ENCODE peak calls at places on chromosomes 7 and 10, in nine cellular contexts. Y is brain pericyte, V is GOT3, C is hepatic stellate cell, T is mesenteric fat pad, M is NCI-H2081, J is T-helper 2 cell, D is glutamatergic neuron, O is GM12864. F is an unnamed sample.

GRCh38 chr7:149690688-149691446 is 82.5 kb downstream of the ZNF467 start:
- DNase-seq in C (peak), T (no peak), D (peak), J (no peak), M (no peak), V (peak), Y (peak), O (no peak), F (peak)

GRCh38 chr7:135704074-135704473 is 23.9 kb downstream of the SLC13A4 start:
- DNase-seq in Y (no peak), T (no peak), V (no peak), O (no peak), J (no peak), D (peak), M (no peak), C (no peak), F (no peak)

GRCh38 chr7:80767655-80768054 is 129.2 kb downstream of the CD36 start:
- DNase-seq in M (no peak), T (no peak), O (no peak), V (no peak), C (no peak), Y (no peak), J (no peak), D (no peak), F (no peak)

GRCh38 chr7:74653686-74654181 is 3.8 kb upstream of the GTF2I start:
- DNase-seq in D (no peak), Y (no peak), V (no peak), C (no peak), J (no peak), O (no peak), M (no peak), T (no peak), F (no peak)

GRCh38 chr10:97796651-97797050 is 24.9 kb upstream of the SFRP5 start:
- DNase-seq in D (no peak), M (no peak), T (no peak), C (no peak), O (no peak), V (no peak), Y (no peak), J (no peak), F (no peak)

GRCh38 chr7:117489911-117490310 is 10.1 kb downstream of the CFTR start:
- DNase-seq in O (no peak), D (no peak), J (no peak), V (no peak), M (no peak), C (no peak), T (no peak), Y (no peak), F (no peak)

GRCh38 chr10:83037653-83038052 is 1101.7 kb upstream of the GHITM start:
- DNase-seq in V (no peak), D (no peak), M (no peak), J (no peak), T (no peak), O (no peak), C (no peak), Y (no peak), F (no peak)

GRCh38 chr10:1365540-1366082 is 309.4 kb downstream of the WDR37 start:
- DNase-seq in O (no peak), V (no peak), D (no peak), M (no peak), T (no peak), C (no peak), J (no peak), Y (no peak), F (no peak)

GRCh38 chr7:44654255-44654791 is 47.9 kb downstream of the OGDH start:
- DNase-seq in T (no peak), M (no peak), C (no peak), O (no peak), Y (no peak), J (no peak), V (no peak), D (no peak), F (no peak)

GRCh38 chr7:46680147-46680546 is 759.1 kb upstream of the IGFBP3 start:
- DNase-seq in T (no peak), J (no peak), M (no peak), V (no peak), Y (no peak), O (peak), C (no peak), D (no peak), F (no peak)

GRCh38 chr10:95756061-95756751 is at the start of gene ENTPD1:
- DNase-seq in V (no peak), Y (no peak), J (no peak), C (peak), M (no peak), T (no peak), D (no peak), O (no peak), F (no peak)

GRCh38 chr10:51251110-51251509 is 176.8 kb downstream of the PRKG1 start:
- DNase-seq in D (no peak), Y (no peak), O (no peak), V (no peak), J (no peak), C (no peak), T (no peak), M (no peak), F (no peak)

GRCh38 chr7:20304366-20304765 is 26.3 kb upstream of the ITGB8 start:
- DNase-seq in J (no peak), M (peak), D (no peak), Y (no peak), T (no peak), C (no peak), O (no peak), V (no peak), F (no peak)

GRCh38 chr7:111903797-111904196 is 302.4 kb downstream of the DOCK4 start:
- DNase-seq in V (no peak), Y (no peak), O (no peak), C (no peak), D (no peak), J (no peak), M (no peak), T (no peak), F (no peak)

GRCh38 chr10:103781329-103782061 is 73.9 kb downstream of the SH3PXD2A start:
- DNase-seq in C (peak), Y (no peak), O (no peak), V (no peak), J (no peak), D (no peak), M (no peak), T (no peak), F (no peak)

GRCh38 chr10:115772606-115773005 is 500.4 kb downstream of the GFRA1 start:
- DNase-seq in J (no peak), C (peak), Y (no peak), T (no peak), D (no peak), O (no peak), V (no peak), M (no peak), F (no peak)

GRCh38 chr7:43694399-43694748 is 34.9 kb downstream of the COA1 start:
- DNase-seq in M (no peak), J (no peak), O (no peak), Y (peak), C (peak), V (no peak), D (no peak), T (no peak), F (no peak)

GRCh38 chr10:12934777-12935176 is 66.7 kb downstream of the CCDC3 start:
- DNase-seq in J (no peak), D (no peak), V (no peak), M (no peak), C (no peak), Y (no peak), O (no peak), T (no peak), F (no peak)

GRCh38 chr7:86904949-86905834 is 154.3 kb downstream of the ELAPOR2 start:
- DNase-seq in Y (no peak), O (no peak), T (no peak), J (no peak), D (no peak), V (no peak), M (peak), C (peak), F (peak)

GRCh38 chr10:59346321-59346720 is 16.0 kb downstream of the FAM13C start:
- DNase-seq in O (no peak), D (no peak), M (no peak), V (no peak), Y (no peak), J (no peak), C (no peak), T (no peak), F (no peak)

GRCh38 chr7:127047521-127047920 is 205.2 kb downstream of the GRM8 start:
- DNase-seq in T (no peak), M (no peak), V (no peak), C (no peak), Y (no peak), O (no peak), J (no peak), D (no peak), F (no peak)

GRCh38 chr7:17021205-17021604 is 139.4 kb upstream of the AGR3 start:
- DNase-seq in M (no peak), Y (no peak), T (no peak), D (no peak), V (no peak), O (no peak), J (no peak), C (no peak), F (no peak)

GRCh38 chr10:115657161-115657850 is 564.1 kb downstream of the ATRNL1 start:
- DNase-seq in J (no peak), V (no peak), Y (no peak), M (no peak), T (no peak), C (no peak), D (no peak), O (no peak), F (peak)

GRCh38 chr7:120735791-120736190 is 122.2 kb downstream of the TSPAN12 start:
- DNase-seq in T (no peak), C (no peak), J (no peak), V (no peak), Y (no peak), D (no peak), M (no peak), O (no peak), F (no peak)

GRCh38 chr7:77797734-77798393 is 370 bp downstream of the TMEM60 start:
- DNase-seq in T (no peak), D (peak), C (peak), J (no peak), M (no peak), V (peak), Y (no peak), O (no peak), F (no peak)

GRCh38 chr10:74118794-74119193 is 31.8 kb downstream of the AP3M1 start:
- DNase-seq in J (no peak), D (no peak), C (no peak), Y (no peak), T (no peak), O (no peak), V (no peak), M (no peak), F (peak)

GRCh38 chr10:111118758-111119157 is 41.9 kb downstream of the ADRA2A start:
- DNase-seq in O (no peak), Y (no peak), C (no peak), T (no peak), M (no peak), J (no peak), D (no peak), V (no peak), F (no peak)

GRCh38 chr7:158680754-158681153 is 23.9 kb downstream of the NCAPG2 start:
- DNase-seq in Y (no peak), T (no peak), J (no peak), M (no peak), D (no peak), O (no peak), V (no peak), C (no peak), F (no peak)

GRCh38 chr7:36422072-36422471 is 32.4 kb downstream of the ANLN start:
- DNase-seq in J (no peak), O (no peak), C (no peak), D (no peak), T (no peak), Y (no peak), M (no peak), V (no peak), F (no peak)